ENCODE peak calls at places on chromosome 4, in eight cellular contexts. P is GM23338, A is pancreas, F is lower lobe of right lung, V is heart left ventricle, B is upper lobe of right lung, X is kidney, J is body of pancreas. Y is an unnamed sample.

GRCh38 chr4:78529569-78530209 is 21.9 kb upstream of the ANXA3 start:
- DNase-seq in P (no peak), A (no peak), F (no peak), V (no peak), B (no peak), X (no peak), J (no peak), Y (no peak)

GRCh38 chr4:159689526-159689925 is 586.6 kb downstream of the RAPGEF2 start:
- DNase-seq in P (no peak), A (no peak), F (no peak), V (no peak), B (no peak), X (no peak), J (no peak), Y (no peak)

GRCh38 chr4:97235516-97235915 is 907.8 kb downstream of the STPG2 start:
- DNase-seq in P (peak; percentile 12), A (no peak), F (no peak), V (no peak), B (no peak), X (no peak), J (no peak), Y (no peak)

GRCh38 chr4:57159866-57160265 is 49.7 kb upstream of the IGFBP7 start:
- DNase-seq in P (no peak), A (no peak), F (no peak), V (no peak), B (no peak), X (no peak), J (no peak), Y (no peak)

GRCh38 chr4:89069481-89069880 is 12.5 kb upstream of the FAM13A start:
- DNase-seq in P (no peak), A (no peak), F (no peak), V (no peak), B (no peak), X (no peak), J (no peak), Y (no peak)

GRCh38 chr4:70754990-70755688 is 33.4 kb downstream of the RUFY3 start:
- DNase-seq in P (no peak), A (no peak), F (no peak), V (no peak), B (no peak), X (no peak), J (no peak), Y (no peak)

GRCh38 chr4:85302756-85303155 is 172.2 kb upstream of the ARHGAP24 start:
- DNase-seq in P (peak; percentile 18), A (no peak), F (no peak), V (no peak), B (no peak), X (no peak), J (no peak), Y (no peak)

GRCh38 chr4:140762202-140762601 is 6.0 kb upstream of the TBC1D9 start:
- DNase-seq in P (no peak), A (no peak), F (no peak), V (no peak), B (no peak), X (no peak), J (no peak), Y (no peak)

GRCh38 chr4:55346851-55347255 is 811 bp downstream of the SRD5A3 start:
- DNase-seq in P (no peak), A (peak; percentile 62), F (no peak), V (no peak), B (no peak), X (no peak), J (peak; percentile 37), Y (no peak)

GRCh38 chr4:53763813-53764597 is 172.7 kb upstream of the LNX1 start:
- DNase-seq in P (no peak), A (no peak), F (no peak), V (no peak), B (no peak), X (peak; percentile 83), J (no peak), Y (peak; percentile 33)

DNA sequence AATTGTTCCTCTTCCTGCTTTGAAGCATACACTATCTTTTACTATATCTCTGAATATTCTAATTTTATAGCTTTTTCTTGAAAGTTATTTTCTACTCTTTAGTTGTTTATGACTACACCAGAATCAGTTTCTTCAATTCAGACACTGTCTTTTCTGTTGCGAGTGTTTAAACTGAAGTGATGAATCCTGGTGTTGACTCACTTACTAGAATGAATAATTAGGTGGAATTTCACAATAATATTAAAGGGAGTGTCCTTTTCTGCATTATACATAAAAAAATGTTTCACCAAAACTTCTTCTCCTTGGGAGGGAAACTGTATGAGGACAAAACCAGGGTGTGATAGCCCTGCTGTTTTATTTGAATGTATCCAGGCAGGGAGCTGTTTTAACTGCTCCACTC is 1383.1 kb downstream of the C4orf33 start:
- DNase-seq in P (no peak), A (no peak), F (no peak), V (no peak), B (no peak), X (no peak), J (no peak), Y (no peak)
- H3K27ac ChIP-seq in P (no peak overlapping the region), A (no peak overlapping the region), F (no peak overlapping the region), V (no peak overlapping the region), B (no peak overlapping the region), X (no peak overlapping the region), J (no peak overlapping the region), Y (no peak overlapping the region)

GRCh38 chr4:41144812-41145211 is 69.5 kb downstream of the APBB2 start:
- DNase-seq in P (no peak), A (no peak), F (no peak), V (no peak), B (no peak), X (no peak), J (no peak), Y (no peak)

GRCh38 chr4:41143721-41144379 is 70.5 kb downstream of the APBB2 start:
- DNase-seq in P (no peak), A (no peak), F (no peak), V (no peak), B (no peak), X (no peak), J (no peak), Y (no peak)

GRCh38 chr4:41142356-41142755 is 72.0 kb downstream of the APBB2 start:
- DNase-seq in P (no peak), A (no peak), F (no peak), V (no peak), B (no peak), X (no peak), J (no peak), Y (peak; percentile 83)

GRCh38 chr4:41141910-41142309 is 72.4 kb downstream of the APBB2 start:
- DNase-seq in P (no peak), A (no peak), F (no peak), V (no peak), B (no peak), X (no peak), J (no peak), Y (no peak)

GRCh38 chr4:41142946-41143720 is 71.2 kb downstream of the APBB2 start:
- DNase-seq in P (no peak), A (no peak), F (no peak), V (peak; percentile 53), B (no peak), X (no peak), J (peak; percentile 48), Y (peak; percentile 49)
- H3K4me1 ChIP-seq in P (peaks cover 32% of the 10 kb centered on the region), A (no peaks in the 10 kb centered on the region), F (peaks cover 50% of the 10 kb centered on the region), V (peaks cover 20% of the 10 kb centered on the region), B (peaks cover 53% of the 10 kb centered on the region), X (peaks cover 28% of the 10 kb centered on the region), J (peaks cover 49% of the 10 kb centered on the region), Y (peaks cover 11% of the 10 kb centered on the region)

DNA sequence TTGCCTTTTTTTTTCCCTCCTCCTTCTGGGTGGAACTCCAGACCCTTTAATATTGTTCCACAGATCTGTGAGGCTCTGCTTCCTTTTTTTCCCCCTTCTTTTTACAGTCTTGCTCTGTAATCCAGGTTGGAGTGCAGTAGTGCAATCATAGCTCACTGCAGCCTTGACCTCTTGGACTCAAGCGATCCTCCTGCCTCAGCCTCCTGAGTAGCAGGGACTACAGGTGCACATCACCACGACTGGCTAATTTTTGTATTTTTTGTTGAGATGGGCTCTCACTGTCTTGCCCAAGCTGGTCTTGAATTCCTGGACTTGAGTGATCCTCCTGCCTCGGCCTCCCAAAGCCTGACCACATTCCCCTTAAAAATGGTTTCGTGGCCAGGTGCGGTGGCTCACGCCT is 26.8 kb downstream of the NSD2 start:
- DNase-seq in P (no peak), A (peak; percentile 35), F (no peak), V (no peak), B (peak; percentile 3), X (no peak), J (no peak), Y (no peak)
- H3K4me3 ChIP-seq in P (no peak overlapping the region), A (no peak overlapping the region), F (no peak overlapping the region), V (no peak overlapping the region), B (no peak overlapping the region), X (no peak overlapping the region), J (no peak overlapping the region), Y (no peak overlapping the region)

GRCh38 chr4:152709675-152710438 is 30.1 kb upstream of the TMEM154 start:
- DNase-seq in P (peak; percentile 17), A (no peak), F (no peak), V (no peak), B (no peak), X (no peak), J (no peak), Y (no peak)
- H3K27ac ChIP-seq in P (no peak overlapping the region), A (no peak overlapping the region), F (no peak overlapping the region), V (no peak overlapping the region), B (no peak overlapping the region), X (no peak overlapping the region), J (no peak overlapping the region), Y (no peak overlapping the region)

GRCh38 chr4:150126880-150127236 is 48.6 kb downstream of the DCLK2 start:
- DNase-seq in P (no peak), A (no peak), F (no peak), V (no peak), B (no peak), X (no peak), J (no peak), Y (no peak)
- H3K4me1 ChIP-seq in P (no peaks in the 10 kb centered on the region), A (no peaks in the 10 kb centered on the region), F (peaks cover 9% of the 10 kb centered on the region), V (no peaks in the 10 kb centered on the region), B (peaks cover 6% of the 10 kb centered on the region), X (no peaks in the 10 kb centered on the region), J (peaks cover 8% of the 10 kb centered on the region), Y (peaks cover 2% of the 10 kb centered on the region)

Y was measured in right cardiac atrium.